ENCODE peak calls at places on chromosomes 4 and X, in four cellular contexts. Q, N, G and Z are unnamed samples.

GRCh38 chrX:45011131-45011530 is 138.1 kb downstream of the KDM6A start:
- DNase-seq in G (no peak), N (no peak), Q (no peak), Z (no peak)

GRCh38 chrX:112642349-112642748 is 37.4 kb downstream of the LHFPL1 start:
- DNase-seq in Q (peak), N (peak), G (peak), Z (peak)

GRCh38 chrX:1246816-1247215 is 21.8 kb upstream of the CSF2RA start:
- DNase-seq in N (peak), G (peak), Q (peak), Z (no peak)

GRCh38 chrX:57595381-57595811 is 3.6 kb downstream of the ZXDB start:
- DNase-seq in N (no peak), G (no peak), Q (no peak), Z (no peak)

GRCh38 chr4:13674971-13675370 is 47.4 kb upstream of the BOD1L1 start:
- DNase-seq in Q (no peak), G (no peak), N (no peak), Z (no peak)

GRCh38 chr4:99754756-99755155 is 61.9 kb upstream of the DAPP1 start:
- DNase-seq in Q (no peak), G (no peak), N (no peak), Z (no peak)

GRCh38 chr4:150609131-150609530 is 27.2 kb downstream of the MAB21L2 start:
- DNase-seq in N (no peak), G (no peak), Q (no peak), Z (no peak)

GRCh38 chr4:25937801-25938200 is 23.8 kb downstream of the SMIM20 start:
- DNase-seq in Q (no peak), G (no peak), N (no peak), Z (no peak)

GRCh38 chrX:38061335-38061734 is 55.0 kb downstream of the SYTL5 start:
- DNase-seq in Q (no peak), G (no peak), N (no peak), Z (no peak)